ENCODE peak calls at places on chromosome 15, in ten cellular contexts. F, B, X, I, U, O, V, Q, M and E are unnamed samples.

GRCh38 chr15:82855286-82856092 is 46.1 kb downstream of the WHAMM start:
- DNase-seq in U (no peak), V (no peak), Q (no peak), B (no peak), F (no peak), I (no peak), M (no peak), X (no peak), O (no peak), E (no peak)

GRCh38 chr15:100043069-100043641 is 298.6 kb downstream of the ADAMTS17 start:
- DNase-seq in B (peak; percentile 81), O (no peak), I (no peak), X (no peak), V (no peak), U (no peak), Q (no peak), F (no peak), M (peak; percentile 66), E (peak; percentile 40)

GRCh38 chr15:68794869-68795268 is 25.8 kb downstream of the ANP32A start:
- DNase-seq in I (no peak), O (no peak), M (no peak), B (no peak), F (no peak), Q (no peak), V (no peak), U (no peak), X (no peak), E (no peak)

GRCh38 chr15:31379577-31379976 is 52.9 kb downstream of the KLF13 start:
- DNase-seq in I (no peak), U (no peak), B (no peak), V (no peak), O (no peak), Q (no peak), M (no peak), X (no peak), F (no peak), E (no peak)

GRCh38 chr15:99909914-99910313 is 176.7 kb upstream of the LYSMD4 start:
- DNase-seq in F (no peak), X (no peak), O (no peak), I (no peak), U (no peak), V (no peak), Q (no peak), M (no peak), B (no peak), E (no peak)

GRCh38 chr15:98799461-98799971 is 151.2 kb downstream of the IGF1R start:
- DNase-seq in F (no peak), U (no peak), Q (no peak), V (no peak), X (no peak), I (no peak), O (no peak), B (no peak), M (peak; percentile 81), E (no peak)

GRCh38 chr15:40344631-40345120 is 3.9 kb upstream of the CCDC9B start:
- DNase-seq in Q (peak; percentile 39), I (peak; percentile 46), B (no peak), O (peak; percentile 79), M (peak; percentile 57), F (no peak), U (peak; percentile 87), X (peak; percentile 83), V (no peak), E (no peak)

GRCh38 chr15:59168536-59168935 is 38.1 kb upstream of the LDHAL6B start:
- DNase-seq in F (no peak), O (no peak), B (no peak), U (no peak), I (no peak), Q (no peak), V (no peak), M (peak; percentile 74), X (no peak), E (no peak)

GRCh38 chr15:70259640-70260066 is 161.9 kb upstream of the TLE3 start:
- DNase-seq in V (no peak), B (no peak), O (no peak), X (no peak), I (no peak), U (no peak), Q (no peak), M (no peak), F (no peak), E (no peak)